ENCODE peak calls at places on chromosomes 1 and 21, in five cellular contexts. One of them, this sample, is unnamed. For H3K4me1, the result is how much of the 10 kb centered on the place peaks cover.

GRCh38 chr21:45524756-45525152 is 17.5 kb downstream of the SLC19A1 start:
- DNase-seq in ovary: peak
- DNase-seq in tibial artery: no peak
- DNase-seq in IMR-90: no peak
- DNase-seq in stomach: peak
- DNase-seq in this sample: no peak

GRCh38 chr21:41071410-41071809 is 96.5 kb upstream of the BACE2 start:
- DNase-seq in ovary: no peak
- DNase-seq in tibial artery: no peak
- DNase-seq in IMR-90: no peak
- DNase-seq in stomach: no peak
- DNase-seq in this sample: no peak

GRCh38 chr1:46606255-46606965 is 2.3 kb upstream of the MKNK1 start:
- DNase-seq in ovary: no peak
- DNase-seq in tibial artery: no peak
- DNase-seq in IMR-90: peak
- DNase-seq in stomach: no peak
- DNase-seq in this sample: no peak

GRCh38 chr1:42684139-42684538 is 1.9 kb downstream of the YBX1 start:
- DNase-seq in ovary: no peak
- DNase-seq in tibial artery: no peak
- DNase-seq in IMR-90: peak
- DNase-seq in stomach: no peak
- DNase-seq in this sample: peak

GRCh38 chr21:38968887-38969543 is 163.3 kb downstream of the ETS2 start:
- DNase-seq in ovary: no peak
- DNase-seq in tibial artery: no peak
- DNase-seq in IMR-90: no peak
- DNase-seq in stomach: no peak
- DNase-seq in this sample: no peak

GRCh38 chr1:78743626-78744025 is 94.0 kb downstream of the IFI44 start:
- DNase-seq in ovary: no peak
- DNase-seq in tibial artery: no peak
- DNase-seq in IMR-90: peak
- DNase-seq in stomach: no peak
- DNase-seq in this sample: peak

GRCh38 chr1:226078336-226078735 is 15.8 kb downstream of the H3-3A start:
- DNase-seq in ovary: no peak
- DNase-seq in tibial artery: no peak
- DNase-seq in IMR-90: no peak
- DNase-seq in stomach: no peak
- DNase-seq in this sample: no peak

GRCh38 chr1:67647036-67647798 is 37.8 kb upstream of the GADD45A start:
- DNase-seq in ovary: no peak
- DNase-seq in tibial artery: no peak
- DNase-seq in IMR-90: no peak
- DNase-seq in stomach: no peak
- DNase-seq in this sample: no peak

GRCh38 chr1:247437551-247438535 is 20.1 kb downstream of the OR2B11 start:
- DNase-seq in ovary: no peak
- DNase-seq in tibial artery: no peak
- DNase-seq in IMR-90: no peak
- DNase-seq in stomach: no peak
- DNase-seq in this sample: no peak

GRCh38 chr1:111140680-111140967 is 601 bp downstream of the CEPT1 start:
- DNase-seq in ovary: no peak
- DNase-seq in tibial artery: no peak
- DNase-seq in IMR-90: peak
- DNase-seq in stomach: peak
- DNase-seq in this sample: peak

GRCh38 chr1:231463541-231463940 is 41.5 kb upstream of the EGLN1 start:
- DNase-seq in ovary: no peak
- DNase-seq in tibial artery: no peak
- DNase-seq in IMR-90: no peak
- DNase-seq in stomach: no peak
- DNase-seq in this sample: no peak

GRCh38 chr1:151832318-151832984 is 849 bp upstream of the RORC start:
- DNase-seq in ovary: no peak
- DNase-seq in tibial artery: no peak
- DNase-seq in IMR-90: peak
- DNase-seq in stomach: peak
- DNase-seq in this sample: peak

GRCh38 chr1:238329671-238330070 is 438.9 kb upstream of the ZP4 start:
- DNase-seq in ovary: no peak
- DNase-seq in tibial artery: no peak
- DNase-seq in IMR-90: no peak
- DNase-seq in stomach: no peak
- DNase-seq in this sample: no peak

GRCh38 chr1:240319998-240320397 is 228.3 kb downstream of the FMN2 start:
- DNase-seq in ovary: no peak
- DNase-seq in tibial artery: no peak
- DNase-seq in IMR-90: no peak
- DNase-seq in stomach: no peak
- DNase-seq in this sample: no peak

GRCh38 chr1:89873757-89874156 is 52.9 kb downstream of the LRRC8D start:
- DNase-seq in ovary: no peak
- DNase-seq in tibial artery: no peak
- DNase-seq in IMR-90: peak
- DNase-seq in stomach: no peak
- DNase-seq in this sample: peak

GRCh38 chr1:228274452-228275153 is 66.8 kb downstream of the OBSCN start:
- DNase-seq in ovary: peak
- DNase-seq in tibial artery: peak
- DNase-seq in IMR-90: no peak
- DNase-seq in stomach: no peak
- DNase-seq in this sample: no peak

GRCh38 chr1:172980456-172980855 is 70.3 kb downstream of the TNFSF18 start:
- DNase-seq in ovary: no peak
- DNase-seq in tibial artery: no peak
- DNase-seq in IMR-90: peak
- DNase-seq in stomach: no peak
- DNase-seq in this sample: no peak

GRCh38 chr1:147600119-147601111 is 59.1 kb downstream of the BCL9 start:
- DNase-seq in ovary: no peak
- DNase-seq in tibial artery: no peak
- DNase-seq in IMR-90: peak
- DNase-seq in stomach: no peak
- DNase-seq in this sample: peak

GRCh38 chr21:38289697-38290096 is 32.9 kb downstream of the KCNJ15 start:
- DNase-seq in ovary: no peak
- DNase-seq in tibial artery: no peak
- DNase-seq in IMR-90: peak
- DNase-seq in stomach: no peak
- DNase-seq in this sample: peak

GRCh38 chr1:60227581-60228252 is 154.1 kb upstream of the C1orf87 start:
- DNase-seq in ovary: no peak
- DNase-seq in tibial artery: no peak
- DNase-seq in IMR-90: peak
- DNase-seq in stomach: no peak
- DNase-seq in this sample: peak

GRCh38 chr1:154962238-154962678 is 676 bp upstream of the PYGO2 start:
- DNase-seq in ovary: no peak
- DNase-seq in tibial artery: no peak
- DNase-seq in IMR-90: peak
- DNase-seq in stomach: no peak
- DNase-seq in this sample: peak

DNA sequence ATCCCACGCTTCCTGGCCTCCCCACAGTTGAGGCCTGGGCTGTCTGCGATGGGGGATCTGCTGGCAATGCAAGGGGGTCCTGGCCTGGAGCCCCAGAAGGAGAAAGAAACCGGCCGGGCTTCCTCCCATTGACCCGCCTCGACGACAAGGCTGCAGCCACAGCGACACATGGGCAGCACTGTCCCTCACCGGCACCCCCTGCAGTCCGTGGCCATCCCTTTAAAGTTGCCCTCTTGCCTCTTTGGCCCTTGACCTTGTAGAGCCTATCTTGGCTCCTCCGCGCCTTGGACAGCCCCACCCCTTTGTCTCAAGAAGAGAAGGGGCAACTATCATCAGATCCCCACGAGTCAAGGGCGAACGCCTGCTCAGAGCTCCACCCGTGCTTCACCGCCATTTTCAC is 106.0 kb downstream of the CASZ1 start:
- DNase-seq in ovary: no peak
- DNase-seq in tibial artery: no peak
- DNase-seq in IMR-90: no peak
- DNase-seq in stomach: no peak
- DNase-seq in this sample: no peak
- H3K4me1 ChIP-seq in ovary: under half
- H3K4me1 ChIP-seq in tibial artery: half or more
- H3K4me1 ChIP-seq in IMR-90: under half
- H3K4me1 ChIP-seq in stomach: half or more
- H3K4me1 ChIP-seq in this sample: under half

GRCh38 chr1:201710632-201711031 is 118.3 kb upstream of the IPO9 start:
- DNase-seq in ovary: no peak
- DNase-seq in tibial artery: no peak
- DNase-seq in IMR-90: no peak
- DNase-seq in stomach: no peak
- DNase-seq in this sample: no peak
- H3K4me1 ChIP-seq in ovary: under half
- H3K4me1 ChIP-seq in tibial artery: half or more
- H3K4me1 ChIP-seq in IMR-90: under half
- H3K4me1 ChIP-seq in stomach: half or more
- H3K4me1 ChIP-seq in this sample: half or more

GRCh38 chr1:27567931-27568246 is 36.1 kb downstream of the AHDC1 start:
- DNase-seq in ovary: no peak
- DNase-seq in tibial artery: no peak
- DNase-seq in IMR-90: no peak
- DNase-seq in stomach: no peak
- DNase-seq in this sample: no peak
- H3K4me1 ChIP-seq in ovary: half or more
- H3K4me1 ChIP-seq in tibial artery: half or more
- H3K4me1 ChIP-seq in IMR-90: half or more
- H3K4me1 ChIP-seq in stomach: half or more
- H3K4me1 ChIP-seq in this sample: half or more

GRCh38 chr1:53143527-53143926 is 1.1 kb upstream of the SLC1A7 start:
- DNase-seq in ovary: no peak
- DNase-seq in tibial artery: no peak
- DNase-seq in IMR-90: no peak
- DNase-seq in stomach: no peak
- DNase-seq in this sample: no peak
- H3K4me1 ChIP-seq in ovary: under half
- H3K4me1 ChIP-seq in tibial artery: under half
- H3K4me1 ChIP-seq in IMR-90: under half
- H3K4me1 ChIP-seq in stomach: half or more
- H3K4me1 ChIP-seq in this sample: under half

This sample was measured in adipocyte.